ENCODE peak calls at places on chromosomes 1 and 21, in five cellular contexts. H, I, W, A and F are unnamed samples.

GRCh38 chr1:209755926-209756607 is at the start of gene TRAF3IP3:
- DNase-seq in H (no peak), I (peak; percentile 53), A (peak; percentile 63), W (peak; percentile 23), F (no peak)

GRCh38 chr1:221511797-221512196 is 230.1 kb downstream of the DUSP10 start:
- DNase-seq in I (no peak), W (no peak), H (no peak), A (no peak), F (no peak)

GRCh38 chr1:227764019-227764391 is 28.8 kb downstream of the SNAP47 start:
- DNase-seq in W (no peak), I (no peak), A (no peak), H (no peak), F (no peak)

GRCh38 chr1:54137532-54138061 is 15.2 kb downstream of the CDCP2 start:
- DNase-seq in W (no peak), H (no peak), I (no peak), A (no peak), F (peak; percentile 12)

GRCh38 chr1:19752083-19752696 is 47.5 kb downstream of the TMCO4 start:
- DNase-seq in W (no peak), A (no peak), I (no peak), H (no peak), F (no peak)

GRCh38 chr1:2175681-2176454 is 18.7 kb downstream of the FAAP20 start:
- DNase-seq in W (no peak), A (no peak), H (no peak), I (no peak), F (no peak)

GRCh38 chr1:86704972-86705632 is 726 bp downstream of the SH3GLB1 start:
- DNase-seq in A (peak; percentile 13), W (peak; percentile 24), I (peak; percentile 9), H (peak; percentile 60), F (peak; percentile 75)

GRCh38 chr1:237583270-237583669 is 307.5 kb downstream of the ZP4 start:
- DNase-seq in A (no peak), H (no peak), I (no peak), W (no peak), F (no peak)

GRCh38 chr1:25435315-25436103 is 4.8 kb downstream of the MACO1 start:
- DNase-seq in A (no peak), H (no peak), W (no peak), I (no peak), F (no peak)

GRCh38 chr1:246219508-246220030 is 287.5 kb downstream of the SMYD3 start:
- DNase-seq in H (no peak), I (no peak), W (no peak), A (no peak), F (peak; percentile 58)

GRCh38 chr21:37338671-37339526 is 27.7 kb upstream of the DYRK1A start:
- DNase-seq in I (no peak), A (no peak), W (no peak), H (peak; percentile 27), F (peak; percentile 92)

GRCh38 chr1:174875306-174875705 is 124.4 kb upstream of the CACYBP start:
- DNase-seq in H (no peak), W (no peak), A (no peak), I (no peak), F (no peak)

GRCh38 chr1:170707959-170708666 is 44.2 kb downstream of the PRRX1 start:
- DNase-seq in H (peak; percentile 83), W (no peak), A (no peak), I (no peak), F (peak; percentile 99)

GRCh38 chr1:155873860-155874259 is 14.5 kb downstream of the SYT11 start:
- DNase-seq in H (no peak), A (no peak), W (no peak), I (no peak), F (peak; percentile 44)

GRCh38 chr21:10425856-10426255 is 95.5 kb upstream of the TPTE start:
- DNase-seq in W (no peak), H (no peak), A (no peak), I (no peak), F (no peak)

GRCh38 chr1:236018885-236019453 is 45.9 kb downstream of the NID1 start:
- DNase-seq in A (no peak), W (no peak), H (no peak), I (no peak), F (no peak)

GRCh38 chr1:110070282-110070967 is at the start of gene ALX3:
- DNase-seq in A (no peak), W (no peak), I (no peak), H (no peak), F (no peak)

GRCh38 chr1:172005856-172006255 is 164.6 kb downstream of the DNM3 start:
- DNase-seq in A (no peak), W (no peak), I (no peak), H (no peak), F (no peak)

GRCh38 chr1:3054474-3054873 is 14.5 kb upstream of the PRDM16 start:
- DNase-seq in I (no peak), W (no peak), H (no peak), A (no peak), F (no peak)

GRCh38 chr1:234395297-234395696 is 22.0 kb downstream of the COA6 start:
- DNase-seq in H (no peak), I (no peak), A (no peak), W (no peak), F (no peak)

GRCh38 chr1:211830055-211830329 is 571 bp downstream of the LPGAT1 start:
- DNase-seq in H (peak; percentile 28), A (no peak), I (no peak), W (no peak), F (peak; percentile 11)

GRCh38 chr1:35623832-35624231 is 17.5 kb downstream of the PSMB2 start:
- DNase-seq in A (no peak), W (no peak), H (no peak), I (no peak), F (no peak)

GRCh38 chr21:26800455-26801454 is 44.5 kb downstream of the ADAMTS1 start:
- DNase-seq in A (no peak), H (no peak), I (no peak), W (no peak), F (peak; percentile 74)

GRCh38 chr1:156709031-156709430 is 3.6 kb upstream of the CRABP2 start:
- DNase-seq in W (no peak), H (no peak), I (no peak), A (no peak), F (no peak)

GRCh38 chr1:232613752-232614381 is 16.1 kb downstream of the SIPA1L2 start:
- DNase-seq in H (no peak), W (no peak), A (no peak), I (no peak), F (peak; percentile 97)

GRCh38 chr1:210731193-210731592 is 402.5 kb downstream of the HHAT start:
- DNase-seq in A (no peak), H (no peak), I (no peak), W (no peak), F (no peak)

GRCh38 chr1:108609483-108610066 is 49.7 kb downstream of the EEIG2 start:
- DNase-seq in W (no peak), A (no peak), H (no peak), I (no peak), F (no peak)

GRCh38 chr21:36032647-36033406 is 27.5 kb downstream of the SETD4 start:
- DNase-seq in H (no peak), W (no peak), A (no peak), I (no peak), F (no peak)

GRCh38 chr1:15088146-15089025 is 65.2 kb upstream of the TMEM51 start:
- DNase-seq in I (no peak), H (no peak), W (no peak), A (no peak), F (peak; percentile 50)

GRCh38 chr1:200973937-200974657 is 49.4 kb downstream of the KIF21B start:
- DNase-seq in W (no peak), H (no peak), A (no peak), I (no peak), F (no peak)

GRCh38 chr1:151972533-151973270 is 21.0 kb downstream of the S100A10 start:
- DNase-seq in A (no peak), I (no peak), H (peak; percentile 93), W (no peak), F (peak; percentile 95)

GRCh38 chr1:155000725-155001437 is 1.7 kb upstream of the ZBTB7B start:
- DNase-seq in A (peak; percentile 79), H (peak; percentile 94), I (peak; percentile 66), W (peak; percentile 52), F (peak; percentile 88)